ENCODE peak calls at places on chromosomes 3 and 15, in ten cellular contexts. Q is A549, T is NCI-H345, S is cardiac muscle cell, Z is hypothalamus, H is H7, K is right cardiac atrium, O is psoas muscle, E is PC-3, W is fibroblast of lung. P is an unnamed sample.

GRCh38 chr15:41423979-41424659 is 7.2 kb downstream of the RTF1 start:
- DNase-seq in S (no peak), Q (no peak), W (no peak), K (no peak), O (no peak), E (no peak), H (no peak), Z (no peak), T (no peak), P (no peak)

GRCh38 chr3:112858410-112859069 is 11.9 kb upstream of the CD200R1L start:
- DNase-seq in H (no peak), Q (no peak), W (no peak), O (no peak), K (no peak), S (peak; percentile 8), E (no peak), Z (no peak), T (no peak), P (no peak)

GRCh38 chr3:38038447-38038911 is 529 bp upstream of the DLEC1 start:
- DNase-seq in Q (no peak), Z (no peak), H (no peak), E (no peak), W (no peak), T (no peak), K (no peak), S (no peak), O (no peak), P (no peak)

GRCh38 chr3:64109438-64109837 is 86.1 kb upstream of the PSMD6 start:
- DNase-seq in W (no peak), T (no peak), S (peak; percentile 36), H (no peak), O (no peak), Z (no peak), Q (no peak), K (peak; percentile 31), E (no peak), P (no peak)

GRCh38 chr3:186996356-186996755 is 66.0 kb downstream of the ST6GAL1 start:
- DNase-seq in O (no peak), Q (no peak), T (no peak), Z (no peak), S (no peak), K (no peak), H (no peak), W (no peak), E (no peak), P (no peak)

GRCh38 chr3:27200721-27201434 is 168.3 kb downstream of the NEK10 start:
- DNase-seq in H (no peak), O (no peak), K (no peak), Q (no peak), T (no peak), W (no peak), E (peak; percentile 19), Z (no peak), S (no peak), P (peak; percentile 30)

GRCh38 chr15:68376447-68377060 is 55.4 kb downstream of the ITGA11 start:
- DNase-seq in S (no peak), H (no peak), T (no peak), K (no peak), Z (no peak), W (no peak), Q (no peak), E (no peak), O (no peak), P (no peak)

GRCh38 chr15:89494941-89495637 is 1.3 kb downstream of the RHCG start:
- DNase-seq in W (peak; percentile 6), T (no peak), O (no peak), Z (no peak), S (peak; percentile 32), H (peak; percentile 72), Q (peak; percentile 39), E (peak; percentile 21), K (no peak), P (no peak)

GRCh38 chr15:43872416-43873020 is 45.7 kb downstream of the WDR76 start:
- DNase-seq in Q (peak; percentile 56), S (peak; percentile 88), Z (no peak), W (peak; percentile 87), H (peak; percentile 81), O (no peak), K (no peak), T (peak; percentile 15), E (peak; percentile 73), P (peak; percentile 19)

GRCh38 chr3:197171481-197172067 is 126.8 kb downstream of the DLG1 start:
- DNase-seq in Z (no peak), E (peak; percentile 32), K (no peak), H (no peak), W (no peak), Q (no peak), O (no peak), S (peak; percentile 31), T (no peak), P (no peak)

GRCh38 chr3:10335190-10335738 is 14.4 kb upstream of the SEC13 start:
- DNase-seq in K (no peak), H (peak; percentile 33), Z (no peak), T (no peak), Q (no peak), W (no peak), E (no peak), O (no peak), S (no peak), P (no peak)

GRCh38 chr15:76065267-76065666 is 5.5 kb downstream of the TMEM266 start:
- DNase-seq in K (no peak), W (no peak), E (no peak), H (no peak), O (no peak), Z (no peak), T (no peak), S (no peak), Q (no peak), P (no peak)

GRCh38 chr3:191301017-191301416 is 28.2 kb upstream of the CCDC50 start:
- DNase-seq in Q (no peak), S (no peak), E (no peak), Z (no peak), K (no peak), W (no peak), T (no peak), O (no peak), H (no peak), P (no peak)

GRCh38 chr15:61216519-61216918 is 12.6 kb downstream of the RORA start:
- DNase-seq in S (no peak), H (peak; percentile 71), O (no peak), E (no peak), Z (no peak), K (no peak), Q (no peak), W (no peak), T (no peak), P (no peak)

GRCh38 chr3:33331414-33331813 is 54.2 kb downstream of the FBXL2 start:
- DNase-seq in H (peak; percentile 7), E (no peak), Z (no peak), K (no peak), W (no peak), Q (no peak), O (no peak), T (no peak), S (peak; percentile 33), P (no peak)

GRCh38 chr3:143203848-143204247 is 84.3 kb downstream of the CHST2 start:
- DNase-seq in H (no peak), O (no peak), T (no peak), W (no peak), Q (no peak), Z (no peak), E (peak; percentile 45), K (no peak), S (no peak), P (no peak)

GRCh38 chr3:11230125-11230524 is 42.1 kb upstream of the ATG7 start:
- DNase-seq in W (no peak), S (no peak), Z (no peak), T (no peak), O (no peak), E (no peak), K (no peak), Q (no peak), H (no peak), P (no peak)

GRCh38 chr15:62253294-62253693 is 88.2 kb upstream of the C2CD4B start:
- DNase-seq in O (no peak), Q (no peak), H (no peak), S (peak; percentile 8), Z (no peak), E (no peak), K (no peak), W (no peak), T (no peak), P (no peak)

GRCh38 chr3:196197524-196197923 is 13.7 kb downstream of the ZDHHC19 start:
- DNase-seq in K (no peak), Z (no peak), O (no peak), Q (no peak), H (no peak), E (no peak), W (no peak), S (no peak), T (no peak), P (no peak)

GRCh38 chr3:177336841-177337430 is 139.7 kb upstream of the TBL1XR1 start:
- DNase-seq in Z (no peak), W (peak; percentile 20), S (peak; percentile 52), O (no peak), Q (no peak), E (no peak), K (no peak), H (no peak), T (no peak), P (no peak)

GRCh38 chr15:43251185-43251862 is 15.4 kb downstream of the TGM5 start:
- DNase-seq in S (no peak), Z (no peak), E (no peak), O (no peak), H (no peak), T (no peak), W (no peak), K (no peak), Q (no peak), P (no peak)

GRCh38 chr3:157499342-157499963 is 3.8 kb downstream of the VEPH1 start:
- DNase-seq in Q (no peak), O (peak; percentile 14), T (no peak), Z (no peak), S (peak; percentile 40), K (no peak), W (no peak), E (peak; percentile 93), H (peak; percentile 46), P (no peak)

GRCh38 chr3:62875103-62876002 is at the start of gene CADPS:
- DNase-seq in O (no peak), K (peak; percentile 18), Z (peak; percentile 7), H (peak; percentile 67), S (no peak), E (no peak), T (peak; percentile 66), W (peak; percentile 23), Q (no peak), P (peak; percentile 51)

GRCh38 chr3:41202834-41203345 is 3.6 kb downstream of the CTNNB1 start:
- DNase-seq in O (no peak), S (peak; percentile 73), Z (no peak), E (peak; percentile 70), K (no peak), H (peak; percentile 30), Q (no peak), T (peak; percentile 41), W (peak; percentile 70), P (peak; percentile 5)